ENCODE peak calls at places on chromosomes 7 and 10, in eight cellular contexts. Q, S, X, M, E, K, L and T are unnamed samples.

GRCh38 chr10:94223702-94224370 is 138.9 kb downstream of the NOC3L start:
- DNase-seq in X (no peak), M (no peak), L (no peak), K (no peak), E (no peak), Q (no peak), S (no peak), T (no peak)

GRCh38 chr10:7333995-7334964 is 76.6 kb downstream of the SFMBT2 start:
- DNase-seq in X (no peak), S (no peak), K (no peak), M (no peak), Q (no peak), E (no peak), L (peak), T (no peak)

GRCh38 chr7:116180302-116180701 is 30.0 kb upstream of the TES start:
- DNase-seq in Q (peak), E (no peak), L (no peak), S (peak), K (peak), M (peak), X (peak), T (peak)

GRCh38 chr10:52082307-52082706 is 231.8 kb upstream of the DKK1 start:
- DNase-seq in S (no peak), E (no peak), X (no peak), M (no peak), L (no peak), Q (no peak), K (no peak), T (no peak)

GRCh38 chr7:45917658-45918057 is 3.4 kb downstream of the IGFBP3 start:
- DNase-seq in X (peak), E (peak), Q (peak), L (peak), K (peak), M (peak), S (peak), T (peak)

GRCh38 chr7:68964060-68964459 is 634.2 kb upstream of the AUTS2 start:
- DNase-seq in E (no peak), M (no peak), K (no peak), S (no peak), X (no peak), Q (no peak), L (no peak), T (peak)

GRCh38 chr7:32890553-32891045 is 961 bp downstream of the KBTBD2 start:
- DNase-seq in S (peak), E (no peak), L (no peak), X (no peak), M (peak), K (peak), Q (peak), T (peak)

GRCh38 chr10:11236234-11236633 is 218.6 kb downstream of the CELF2 start:
- DNase-seq in X (no peak), Q (no peak), M (no peak), E (no peak), S (no peak), L (no peak), K (no peak), T (no peak)